ENCODE peak calls at places on chromosomes 5 and 9, in five cellular contexts. Z, I, K, A and J are unnamed samples.

GRCh38 chr9:107138261-107138992 is 144.7 kb upstream of the RAD23B start:
- DNase-seq in A (no peak), Z (no peak), I (no peak), K (no peak), J (no peak)

GRCh38 chr5:99045864-99046263 is 117.1 kb upstream of the CHD1 start:
- DNase-seq in K (no peak), A (no peak), I (no peak), Z (no peak), J (no peak)

GRCh38 chr5:151612689-151613427 is 21.7 kb upstream of the FAT2 start:
- DNase-seq in A (peak; percentile 45), Z (no peak), K (no peak), I (no peak), J (no peak)

GRCh38 chr5:124841829-124842712 is 95.6 kb upstream of the ZNF608 start:
- DNase-seq in K (no peak), Z (no peak), A (no peak), I (no peak), J (no peak)

GRCh38 chr5:73042993-73043392 is 77.4 kb upstream of the TMEM171 start:
- DNase-seq in A (no peak), Z (no peak), K (no peak), I (no peak), J (no peak)

GRCh38 chr5:35369965-35370790 is 139.9 kb upstream of the PRLR start:
- DNase-seq in K (no peak), Z (no peak), A (no peak), I (peak; percentile 16), J (no peak)

GRCh38 chr5:120803282-120803681 is 339.2 kb downstream of the PRR16 start:
- DNase-seq in I (no peak), A (no peak), K (no peak), Z (no peak), J (no peak)

GRCh38 chr5:29016067-29016466 is 1977.7 kb upstream of the CDH9 start:
- DNase-seq in I (no peak), Z (no peak), A (no peak), K (no peak), J (no peak)

GRCh38 chr5:6710078-6710477 is 3.2 kb upstream of the TENT4A start:
- DNase-seq in A (no peak), Z (no peak), K (no peak), I (no peak), J (no peak)

GRCh38 chr9:93133641-93134017 is 422 bp downstream of the NINJ1 start:
- DNase-seq in I (peak; percentile 58), A (no peak), K (peak; percentile 69), Z (no peak), J (peak; percentile 79)

GRCh38 chr9:16532681-16533450 is 337.6 kb downstream of the BNC2 start:
- DNase-seq in A (no peak), K (no peak), I (no peak), Z (no peak), J (no peak)

GRCh38 chr9:92947268-92948031 is at the start of gene FGD3:
- DNase-seq in K (no peak), Z (no peak), I (no peak), A (no peak), J (no peak)

GRCh38 chr9:35920004-35920658 is 10.8 kb downstream of the SPAAR start:
- DNase-seq in K (no peak), I (no peak), Z (no peak), A (no peak), J (peak; percentile 36)

GRCh38 chr5:148090780-148091221 is 27.0 kb downstream of the SPINK5 start:
- DNase-seq in K (peak; percentile 4), I (no peak), A (no peak), Z (no peak), J (no peak)

GRCh38 chr5:109688647-109688998 is 1.1 kb upstream of the MAN2A1 start:
- DNase-seq in Z (no peak), A (peak; percentile 35), K (peak; percentile 75), I (no peak), J (peak; percentile 74)

GRCh38 chr9:100084734-100085133 is 14.1 kb downstream of the ERP44 start:
- DNase-seq in Z (no peak), I (no peak), K (no peak), A (peak; percentile 71), J (no peak)

GRCh38 chr5:112083623-112084022 is 326.6 kb upstream of the NREP start:
- DNase-seq in A (no peak), I (no peak), K (no peak), Z (no peak), J (no peak)

GRCh38 chr5:125815-126214 is 33.8 kb downstream of the PLEKHG4B start:
- DNase-seq in K (no peak), Z (no peak), I (no peak), A (no peak), J (no peak)

GRCh38 chr5:72355706-72356299 is 35.6 kb downstream of the PTCD2 start:
- DNase-seq in I (peak; percentile 21), K (no peak), A (no peak), Z (no peak), J (no peak)

GRCh38 chr9:114950761-114951160 is 20.4 kb upstream of the TNFSF8 start:
- DNase-seq in I (no peak), K (no peak), A (no peak), Z (no peak), J (no peak)

GRCh38 chr9:16207161-16207560 is 654.3 kb downstream of the CCDC171 start:
- DNase-seq in Z (no peak), A (no peak), K (no peak), I (no peak), J (no peak)

GRCh38 chr5:54309751-54310432 is 481 bp downstream of the ARL15 start:
- DNase-seq in Z (no peak), I (peak; percentile 61), A (no peak), K (no peak), J (no peak)
- TF ChIP-seq ATF2 in Z (no peak), I (no peak), A (no peak), K (no peak), J (no peak)

GRCh38 chr9:91306261-91306660 is 55.5 kb downstream of the AUH start:
- DNase-seq in I (no peak), A (no peak), K (no peak), Z (no peak), J (no peak)

GRCh38 chr9:91303741-91304140 is 58.0 kb downstream of the AUH start:
- DNase-seq in Z (no peak), K (no peak), I (no peak), A (no peak), J (no peak)

GRCh38 chr9:91305596-91305995 is 56.1 kb downstream of the AUH start:
- DNase-seq in I (no peak), A (no peak), K (no peak), Z (no peak), J (no peak)

GRCh38 chr9:91301161-91301560 is 60.6 kb downstream of the AUH start:
- DNase-seq in I (no peak), K (no peak), Z (no peak), A (no peak), J (no peak)

GRCh38 chr9:91302831-91303230 is 58.9 kb downstream of the AUH start:
- DNase-seq in A (no peak), I (no peak), Z (no peak), K (no peak), J (peak; percentile 12)
- TF ChIP-seq ATF2 in A (no peak), I (no peak), Z (no peak), K (no peak), J (no peak)

GRCh38 chr9:70484232-70485130 is 70.0 kb upstream of the KLF9 start:
- DNase-seq in Z (peak; percentile 5), K (peak; percentile 85), I (peak; percentile 26), A (no peak), J (peak; percentile 59)
- TF ChIP-seq ATF2 in Z (no peak), K (no peak), I (no peak), A (no peak), J (no peak)

DNA sequence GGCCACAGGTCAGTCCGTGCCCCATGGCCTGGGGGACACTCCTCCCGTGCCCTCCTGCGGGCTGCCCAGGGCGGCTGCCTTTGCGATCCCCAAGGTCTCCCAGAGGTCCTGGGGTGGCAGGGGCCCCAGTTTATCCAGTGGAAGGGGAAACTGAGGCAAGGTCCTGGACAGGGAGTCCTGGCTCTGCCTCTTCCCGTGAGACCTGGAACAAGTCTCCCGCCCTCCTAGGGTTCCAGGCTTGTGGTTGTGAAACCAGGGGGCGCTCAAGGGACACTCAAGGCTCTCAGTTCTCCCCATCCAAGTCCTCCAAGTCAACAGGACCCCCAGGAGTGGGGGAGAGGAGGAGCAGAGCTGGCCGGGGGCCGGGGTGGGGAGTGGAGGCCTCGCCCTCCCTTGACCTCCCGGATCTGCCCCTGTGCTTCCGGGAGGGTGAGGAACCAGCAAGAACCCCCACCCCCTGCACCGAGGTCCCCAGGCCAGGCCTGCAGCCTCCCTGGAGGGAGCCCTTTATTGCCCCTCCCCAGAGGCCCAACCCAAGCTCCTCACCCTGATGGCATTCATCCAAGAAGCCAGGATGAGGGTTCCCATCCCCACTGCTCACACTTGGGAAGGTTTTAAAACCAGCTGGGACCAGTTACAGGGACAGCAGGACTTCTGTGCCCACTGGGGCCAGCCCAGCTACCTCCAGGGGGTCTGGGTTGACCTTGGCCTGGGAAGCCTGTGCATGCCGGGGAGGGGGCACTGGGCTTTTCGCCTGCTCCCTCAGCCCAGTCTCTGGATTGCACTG is 24.7 kb upstream of the TMEM250 start:
- DNase-seq in K (peak; percentile 76), Z (no peak), A (no peak), I (peak; percentile 80), J (peak; percentile 31)
- TF ChIP-seq ATF2 in K (no peak), Z (no peak), A (no peak), I (no peak), J (no peak)

DNA sequence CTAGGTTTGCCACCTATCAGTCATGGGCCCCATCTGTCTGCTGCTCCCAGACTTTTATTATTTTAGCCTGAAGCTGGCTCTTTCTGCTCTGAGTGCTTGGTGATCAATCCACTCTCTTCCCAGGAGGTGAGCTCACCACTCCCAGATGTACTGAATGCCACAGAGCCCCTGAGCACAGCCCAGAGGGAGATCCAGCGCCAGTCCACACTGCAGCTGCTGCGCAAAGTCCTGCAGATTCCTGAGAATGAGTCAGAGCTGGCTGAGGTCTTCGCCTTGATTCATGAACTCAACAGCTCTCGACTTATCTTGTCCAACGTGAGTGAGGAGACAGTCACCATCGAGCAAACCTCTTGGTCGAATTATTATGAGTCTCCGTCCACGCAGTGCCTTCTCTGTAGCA is 36.0 kb downstream of the HMGXB3 start:
- DNase-seq in Z (no peak), A (no peak), I (no peak), K (no peak), J (no peak)
- TF ChIP-seq ATF2 in Z (no peak), A (no peak), I (no peak), K (no peak), J (no peak)

GRCh38 chr5:179623906-179624741 is 653 bp upstream of the HNRNPH1 start:
- DNase-seq in K (peak; percentile 74), A (no peak), I (peak; percentile 29), Z (no peak), J (peak; percentile 45)
- TF ChIP-seq ATF2 in K (no peak), A (no peak), I (no peak), Z (peak; percentile 9), J (no peak)

GRCh38 chr5:173777669-173778068 is 110.5 kb upstream of the CPEB4 start:
- DNase-seq in K (no peak), A (no peak), I (no peak), Z (no peak), J (no peak)
- TF ChIP-seq ATF2 in K (no peak), A (no peak), I (no peak), Z (no peak), J (no peak)

GRCh38 chr9:75604661-75605060 is 285.8 kb upstream of the PCSK5 start:
- DNase-seq in Z (no peak), K (no peak), I (no peak), A (no peak), J (no peak)
- TF ChIP-seq ATF2 in Z (no peak), K (no peak), I (no peak), A (no peak), J (no peak)